ENCODE peak calls at places on chromosome 4, in six cellular contexts. C is mammary epithelial cell, R is DND-41, B is GM23248, Y is GM12878, G is OCI-LY7. O is an unnamed sample.

GRCh38 chr4:23966720-23967119 is 76.9 kb upstream of the PPARGC1A start:
- DNase-seq in C (no peak), R (no peak), B (no peak), G (peak), Y (no peak), O (no peak)

GRCh38 chr4:153094435-153094834 is 109.8 kb upstream of the TRIM2 start:
- DNase-seq in R (no peak), G (no peak), B (no peak), C (no peak), Y (no peak), O (no peak)

GRCh38 chr4:104163820-104164219 is 330.9 kb downstream of the CXXC4 start:
- DNase-seq in B (no peak), Y (no peak), C (peak), R (no peak), G (no peak), O (no peak)

GRCh38 chr4:23122666-23123400 is 430.1 kb downstream of the GBA3 start:
- DNase-seq in R (no peak), B (no peak), G (no peak), Y (no peak), C (no peak), O (no peak)

GRCh38 chr4:127788517-127788916 is 6.4 kb downstream of the HSPA4L start:
- DNase-seq in B (peak), G (no peak), R (no peak), C (peak), Y (no peak), O (no peak)

GRCh38 chr4:180596888-180597483 is 1646.2 kb upstream of the TENM3 start:
- DNase-seq in R (no peak), C (no peak), G (no peak), B (no peak), Y (no peak), O (no peak)

GRCh38 chr4:23584024-23584423 is 305.8 kb downstream of the PPARGC1A start:
- DNase-seq in Y (no peak), G (no peak), R (no peak), C (no peak), B (no peak), O (no peak)

GRCh38 chr4:142373610-142374009 is 472.5 kb downstream of the INPP4B start:
- DNase-seq in R (no peak), Y (no peak), C (no peak), B (peak), G (no peak), O (peak)

GRCh38 chr4:172096771-172097170 is 283.6 kb downstream of the GALNTL6 start:
- DNase-seq in G (no peak), R (no peak), B (no peak), Y (no peak), C (no peak), O (peak)

GRCh38 chr4:116796022-116796421 is 289.4 kb downstream of the TRAM1L1 start:
- DNase-seq in C (no peak), Y (no peak), G (no peak), B (no peak), R (no peak), O (no peak)

GRCh38 chr4:83237591-83237990 is 47.0 kb downstream of the COQ2 start:
- DNase-seq in Y (no peak), G (peak), R (no peak), B (no peak), C (no peak), O (no peak)

GRCh38 chr4:184911310-184911709 is 85.5 kb upstream of the ACSL1 start:
- DNase-seq in B (no peak), Y (no peak), G (no peak), R (no peak), C (peak), O (peak)

GRCh38 chr4:47054130-47054529 is 22.8 kb downstream of the GABRB1 start:
- DNase-seq in C (no peak), Y (no peak), G (no peak), R (no peak), B (no peak), O (no peak)

GRCh38 chr4:161799687-161800086 is 364.1 kb downstream of the FSTL5 start:
- DNase-seq in G (no peak), B (no peak), Y (no peak), R (no peak), C (no peak), O (peak)

GRCh38 chr4:181860157-181860556 is 383.0 kb upstream of the TENM3 start:
- DNase-seq in R (no peak), B (peak), G (no peak), Y (no peak), C (no peak), O (peak)

GRCh38 chr4:187415227-187415626 is 580.3 kb upstream of the ZFP42 start:
- DNase-seq in G (no peak), C (no peak), R (no peak), Y (no peak), B (no peak), O (no peak)

GRCh38 chr4:168883513-168883912 is 126.5 kb downstream of the CBR4 start:
- DNase-seq in B (peak), Y (no peak), C (no peak), G (no peak), R (no peak), O (peak)

GRCh38 chr4:169915545-169915944 is 110.7 kb downstream of the MFAP3L start:
- DNase-seq in B (no peak), R (no peak), C (no peak), G (no peak), Y (no peak), O (no peak)

GRCh38 chr4:100898844-100899243 is 381.0 kb upstream of the EMCN start:
- DNase-seq in R (no peak), Y (no peak), B (no peak), C (no peak), G (no peak), O (no peak)

GRCh38 chr4:164748375-164748774 is 5.6 kb upstream of the SMIM31 start:
- DNase-seq in B (peak), G (peak), C (peak), Y (no peak), R (no peak), O (peak)

GRCh38 chr4:28146191-28146590 is 1285.5 kb downstream of the STIM2 start:
- DNase-seq in C (peak), B (no peak), R (no peak), Y (no peak), G (no peak), O (no peak)

GRCh38 chr4:13484749-13485345 is 707 bp upstream of the RAB28 start:
- DNase-seq in G (peak), B (peak), C (no peak), R (no peak), Y (no peak), O (peak)

GRCh38 chr4:165325732-165326512 is 1.5 kb upstream of the MSMO1 start:
- DNase-seq in G (no peak), C (peak), B (peak), Y (no peak), R (no peak), O (peak)

GRCh38 chr4:108398326-108398725 is 222.1 kb upstream of the RPL34 start:
- DNase-seq in C (peak), B (no peak), R (peak), G (no peak), Y (no peak), O (no peak)

GRCh38 chr4:147247577-147247976 is 233.3 kb upstream of the EDNRA start:
- DNase-seq in R (no peak), B (no peak), Y (no peak), C (no peak), G (no peak), O (peak)

GRCh38 chr4:41268024-41268423 is 11.3 kb downstream of the UCHL1 start:
- DNase-seq in C (no peak), Y (no peak), R (no peak), G (no peak), B (no peak), O (no peak)

GRCh38 chr4:131302108-131302507 is 1847.0 kb upstream of the PCDH10 start:
- DNase-seq in B (no peak), G (no peak), R (no peak), C (no peak), Y (no peak), O (no peak)

GRCh38 chr4:184807261-184807660 is 18.5 kb downstream of the ACSL1 start:
- DNase-seq in C (no peak), G (no peak), R (no peak), B (no peak), Y (no peak), O (no peak)

GRCh38 chr4:123676550-123677229 is 280.1 kb downstream of the SPRY1 start:
- DNase-seq in Y (no peak), C (no peak), G (no peak), R (no peak), B (no peak), O (no peak)

GRCh38 chr4:15002659-15003440 is 569 bp downstream of the CPEB2 start:
- DNase-seq in R (peak), G (peak), C (peak), B (peak), Y (peak), O (peak)
- H2AFZ ChIP-seq in R (peak), G (peak), C (peak), B (peak), Y (peak), O (peak)

GRCh38 chr4:158597879-158598596 is 73.6 kb downstream of the C4orf46 start:
- DNase-seq in B (no peak), R (no peak), G (no peak), C (no peak), Y (no peak), O (no peak)
- H2AFZ ChIP-seq in B (peak), R (no peak), G (no peak), C (peak), Y (no peak), O (no peak)

GRCh38 chr4:3342182-3342854 is 49.5 kb downstream of the RGS12 start:
- DNase-seq in G (no peak), R (no peak), C (no peak), Y (no peak), B (peak), O (peak)
- H2AFZ ChIP-seq in G (no peak), R (no peak), C (no peak), Y (no peak), B (no peak), O (peak)

GRCh38 chr4:53197760-53198150 is 168.1 kb downstream of the SCFD2 start:
- DNase-seq in R (no peak), Y (no peak), C (no peak), B (peak), G (no peak), O (no peak)

GRCh38 chr4:53199356-53199755 is 166.5 kb downstream of the SCFD2 start:
- DNase-seq in C (no peak), B (no peak), R (no peak), G (no peak), Y (no peak), O (no peak)

GRCh38 chr4:53194727-53195126 is 171.1 kb downstream of the SCFD2 start:
- DNase-seq in R (no peak), Y (no peak), C (no peak), G (no peak), B (no peak), O (no peak)

GRCh38 chr4:53196195-53196641 is 169.6 kb downstream of the SCFD2 start:
- DNase-seq in C (no peak), B (peak), Y (no peak), R (no peak), G (no peak), O (peak)

DNA sequence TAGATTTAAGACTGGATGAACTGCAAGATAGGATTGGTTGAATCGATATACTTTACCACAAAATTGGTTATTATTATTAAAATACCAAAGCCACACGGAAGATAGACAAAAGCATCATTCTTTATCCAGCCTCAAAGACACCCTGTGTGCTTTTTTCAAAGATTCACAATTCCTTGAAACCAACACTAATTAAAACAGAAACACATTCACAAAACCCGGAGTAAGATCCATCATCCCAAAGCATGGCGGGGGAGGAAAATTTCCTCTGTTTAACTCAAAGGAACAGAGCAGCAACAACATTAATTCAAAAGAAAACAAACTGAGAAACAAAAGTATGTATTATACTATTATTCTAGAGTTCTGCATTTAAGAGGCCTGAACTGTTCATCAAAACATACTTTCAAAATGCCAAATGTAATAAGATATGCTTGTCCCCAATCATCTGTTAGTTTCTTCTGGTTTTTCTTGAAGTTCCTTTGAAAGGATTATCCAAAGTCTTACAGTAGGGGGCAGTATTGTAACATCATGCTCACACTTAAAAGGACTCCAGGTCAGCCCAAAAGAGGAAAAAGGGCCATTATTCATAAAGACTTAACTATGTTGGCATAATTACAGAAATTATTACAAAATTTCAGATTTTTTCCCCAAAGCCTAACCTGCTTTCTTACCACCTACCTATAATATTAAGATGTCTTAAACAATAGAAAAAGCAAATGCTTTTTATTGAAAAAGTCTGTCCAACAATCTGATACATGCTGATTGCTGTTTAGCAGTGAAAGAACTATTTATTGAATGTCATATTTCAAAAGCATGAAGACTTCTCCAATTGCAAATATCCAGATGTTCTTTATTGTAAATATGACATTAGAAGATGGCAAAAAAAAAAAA is 168.7 kb downstream of the SCFD2 start:
- DNase-seq in B (peak), R (no peak), C (peak), Y (peak), G (peak), O (peak)
- H2AFZ ChIP-seq in B (peak), R (no peak), C (no peak), Y (no peak), G (no peak), O (no peak)

GRCh38 chr4:99390060-99390459 is 37.5 kb upstream of the ADH1C start:
- DNase-seq in G (no peak), C (no peak), R (no peak), Y (no peak), B (peak), O (peak)
- H2AFZ ChIP-seq in G (no peak), C (no peak), R (no peak), Y (no peak), B (peak), O (no peak)

O was measured in IMR-90.